ENCODE peak calls at places on chromosomes 12 and 14, in four cellular contexts. One of them, this sample, is unnamed.

GRCh38 chr14:75147423-75148071 is 20.7 kb upstream of the NEK9 start:
- DNase-seq in GM12891: no peak
- DNase-seq in SK-N-SH: no peak
- DNase-seq in GM12878: no peak
- DNase-seq in this sample: no peak

GRCh38 chr12:23756416-23756815 is 193.1 kb downstream of the SOX5 start:
- DNase-seq in GM12891: no peak
- DNase-seq in SK-N-SH: no peak
- DNase-seq in GM12878: no peak
- DNase-seq in this sample: no peak

GRCh38 chr14:33081259-33081658 is 142.6 kb downstream of the NPAS3 start:
- DNase-seq in GM12891: no peak
- DNase-seq in SK-N-SH: no peak
- DNase-seq in GM12878: no peak
- DNase-seq in this sample: no peak

GRCh38 chr12:43852744-43853143 is 16.9 kb downstream of the TMEM117 start:
- DNase-seq in GM12891: no peak
- DNase-seq in SK-N-SH: no peak
- DNase-seq in GM12878: no peak
- DNase-seq in this sample: no peak

GRCh38 chr14:82855912-82856381 is 1322.3 kb upstream of the SEL1L start:
- DNase-seq in GM12891: no peak
- DNase-seq in SK-N-SH: peak; percentile 1
- DNase-seq in GM12878: no peak
- DNase-seq in this sample: no peak

GRCh38 chr12:104490850-104491249 is 34.1 kb downstream of the CHST11 start:
- DNase-seq in GM12891: no peak
- DNase-seq in SK-N-SH: no peak
- DNase-seq in GM12878: no peak
- DNase-seq in this sample: no peak

GRCh38 chr12:116366456-116366776 is 88.9 kb upstream of the MED13L start:
- DNase-seq in GM12891: no peak
- DNase-seq in SK-N-SH: peak; percentile 69
- DNase-seq in GM12878: no peak
- DNase-seq in this sample: no peak

GRCh38 chr12:74071182-74071581 is 466.5 kb upstream of the ATXN7L3B start:
- DNase-seq in GM12891: no peak
- DNase-seq in SK-N-SH: no peak
- DNase-seq in GM12878: no peak
- DNase-seq in this sample: no peak

GRCh38 chr12:89863332-89863938 is 154.8 kb upstream of the ATP2B1 start:
- DNase-seq in GM12891: no peak
- DNase-seq in SK-N-SH: no peak
- DNase-seq in GM12878: peak; percentile 72
- DNase-seq in this sample: no peak

GRCh38 chr14:76701981-76702380 is 59.3 kb upstream of the VASH1 start:
- DNase-seq in GM12891: no peak
- DNase-seq in SK-N-SH: no peak
- DNase-seq in GM12878: no peak
- DNase-seq in this sample: no peak

GRCh38 chr12:55724226-55724939 is 4.2 kb downstream of the RDH5 start:
- DNase-seq in GM12891: no peak
- DNase-seq in SK-N-SH: peak; percentile 71
- DNase-seq in GM12878: no peak
- DNase-seq in this sample: no peak

GRCh38 chr14:102929349-102930137 is 7.1 kb downstream of the AMN start:
- DNase-seq in GM12891: no peak
- DNase-seq in SK-N-SH: peak; percentile 69
- DNase-seq in GM12878: no peak
- DNase-seq in this sample: no peak

GRCh38 chr12:21526053-21526452 is at the start of gene SPX:
- DNase-seq in GM12891: no peak
- DNase-seq in SK-N-SH: no peak
- DNase-seq in GM12878: no peak
- DNase-seq in this sample: no peak

GRCh38 chr12:118102609-118103008 is 1.2 kb downstream of the VSIG10 start:
- DNase-seq in GM12891: no peak
- DNase-seq in SK-N-SH: peak; percentile 29
- DNase-seq in GM12878: no peak
- DNase-seq in this sample: no peak

GRCh38 chr14:100417466-100417865 is 94.3 kb downstream of the SLC25A47 start:
- DNase-seq in GM12891: no peak
- DNase-seq in SK-N-SH: peak; percentile 85
- DNase-seq in GM12878: no peak
- DNase-seq in this sample: no peak

GRCh38 chr14:35285168-35285990 is 6.8 kb upstream of the PSMA6 start:
- DNase-seq in GM12891: peak; percentile 31
- DNase-seq in SK-N-SH: no peak
- DNase-seq in GM12878: peak; percentile 95
- DNase-seq in this sample: peak; percentile 39

GRCh38 chr12:19799886-19800602 is 360.8 kb downstream of the AEBP2 start:
- DNase-seq in GM12891: no peak
- DNase-seq in SK-N-SH: no peak
- DNase-seq in GM12878: no peak
- DNase-seq in this sample: no peak

GRCh38 chr12:106113042-106113441 is 25.7 kb downstream of the NUAK1 start:
- DNase-seq in GM12891: no peak
- DNase-seq in SK-N-SH: no peak
- DNase-seq in GM12878: peak; percentile 7
- DNase-seq in this sample: no peak

GRCh38 chr14:39232554-39233415 is 930 bp upstream of the MIA2 start:
- DNase-seq in GM12891: no peak
- DNase-seq in SK-N-SH: no peak
- DNase-seq in GM12878: no peak
- DNase-seq in this sample: no peak

GRCh38 chr12:107760207-107760816 is 625 bp downstream of the PRDM4 start:
- DNase-seq in GM12891: no peak
- DNase-seq in SK-N-SH: peak; percentile 58
- DNase-seq in GM12878: no peak
- DNase-seq in this sample: no peak

GRCh38 chr12:16520328-16520727 is 85.6 kb downstream of the LMO3 start:
- DNase-seq in GM12891: no peak
- DNase-seq in SK-N-SH: no peak
- DNase-seq in GM12878: no peak
- DNase-seq in this sample: no peak

GRCh38 chr12:66301944-66302826 is at the start of gene HELB:
- DNase-seq in GM12891: peak; percentile 61
- DNase-seq in SK-N-SH: peak; percentile 91
- DNase-seq in GM12878: peak; percentile 88
- DNase-seq in this sample: peak; percentile 63
- TF ChIP-seq POLR2AphosphoS5 in GM12891: peak; percentile 88
- TF ChIP-seq POLR2AphosphoS5 in SK-N-SH: peak; percentile 71
- TF ChIP-seq POLR2AphosphoS5 in GM12878: peak; percentile 94
- TF ChIP-seq POLR2AphosphoS5 in this sample: peak; percentile 92

GRCh38 chr14:69853774-69854173 is 25.4 kb upstream of the SMOC1 start:
- DNase-seq in GM12891: no peak
- DNase-seq in SK-N-SH: no peak
- DNase-seq in GM12878: no peak
- DNase-seq in this sample: no peak

GRCh38 chr14:69858801-69859200 is 20.4 kb upstream of the SMOC1 start:
- DNase-seq in GM12891: no peak
- DNase-seq in SK-N-SH: no peak
- DNase-seq in GM12878: no peak
- DNase-seq in this sample: no peak

GRCh38 chr14:69852897-69853296 is 26.3 kb upstream of the SMOC1 start:
- DNase-seq in GM12891: no peak
- DNase-seq in SK-N-SH: no peak
- DNase-seq in GM12878: no peak
- DNase-seq in this sample: no peak

GRCh38 chr14:69854598-69854997 is 24.6 kb upstream of the SMOC1 start:
- DNase-seq in GM12891: no peak
- DNase-seq in SK-N-SH: no peak
- DNase-seq in GM12878: no peak
- DNase-seq in this sample: no peak

DNA sequence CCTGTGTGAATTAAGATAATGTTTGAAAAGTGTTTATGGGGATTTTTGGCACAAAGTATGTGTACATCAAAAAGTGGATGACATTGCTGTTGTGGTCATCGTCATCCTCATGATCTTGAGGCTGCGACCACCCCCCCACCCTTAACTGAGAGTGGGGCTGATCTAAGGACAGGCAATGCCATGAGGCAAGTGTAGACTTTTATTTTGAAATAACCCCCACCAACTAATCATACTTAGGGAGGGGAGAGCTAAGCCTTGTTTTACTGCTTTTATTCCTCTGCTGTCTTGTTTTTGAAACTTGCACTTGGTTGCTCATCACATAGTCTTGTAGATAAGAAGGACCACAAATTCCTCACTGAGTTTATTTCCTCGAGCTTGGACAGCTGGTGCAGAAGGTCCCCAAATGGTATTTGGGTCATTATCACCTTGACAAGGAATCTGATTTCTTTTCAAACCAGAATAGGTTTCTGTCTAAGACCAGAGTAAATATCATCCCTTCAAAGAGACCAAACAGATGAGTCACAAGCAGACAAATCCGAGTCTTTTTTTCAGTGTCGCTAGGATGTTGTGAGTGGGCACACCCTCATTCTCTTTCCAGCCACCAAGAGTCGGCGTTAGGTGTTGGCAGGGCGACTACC is 23.9 kb upstream of the SMOC1 start:
- DNase-seq in GM12891: no peak
- DNase-seq in SK-N-SH: no peak
- DNase-seq in GM12878: no peak
- DNase-seq in this sample: no peak
- TF ChIP-seq TAF1 in GM12891: no peak
- TF ChIP-seq TAF1 in SK-N-SH: no peak
- TF ChIP-seq TAF1 in GM12878: no peak
- TF ChIP-seq TAF1 in this sample: no peak

GRCh38 chr12:12902036-12902435 is 10.7 kb downstream of the GPRC5A start:
- DNase-seq in GM12891: no peak
- DNase-seq in SK-N-SH: no peak
- DNase-seq in GM12878: no peak
- DNase-seq in this sample: no peak
- TF ChIP-seq POLR2AphosphoS5 in GM12891: no peak
- TF ChIP-seq POLR2AphosphoS5 in SK-N-SH: no peak
- TF ChIP-seq POLR2AphosphoS5 in GM12878: no peak
- TF ChIP-seq POLR2AphosphoS5 in this sample: no peak

GRCh38 chr12:76259660-76260389 is 88.4 kb downstream of the BBS10 start:
- DNase-seq in GM12891: no peak
- DNase-seq in SK-N-SH: no peak
- DNase-seq in GM12878: no peak
- DNase-seq in this sample: no peak
- TF ChIP-seq TAF1 in GM12891: no peak
- TF ChIP-seq TAF1 in SK-N-SH: no peak
- TF ChIP-seq TAF1 in GM12878: no peak
- TF ChIP-seq TAF1 in this sample: no peak

GRCh38 chr12:67647547-67648305 is 819 bp upstream of the DYRK2 start:
- DNase-seq in GM12891: peak; percentile 35
- DNase-seq in SK-N-SH: peak; percentile 80
- DNase-seq in GM12878: no peak
- DNase-seq in this sample: peak; percentile 42
- TF ChIP-seq POLR2AphosphoS5 in GM12891: no peak
- TF ChIP-seq POLR2AphosphoS5 in SK-N-SH: no peak
- TF ChIP-seq POLR2AphosphoS5 in GM12878: no peak
- TF ChIP-seq POLR2AphosphoS5 in this sample: no peak

GRCh38 chr12:53948650-53949593 is 5.8 kb upstream of the HOXC12 start:
- DNase-seq in GM12891: no peak
- DNase-seq in SK-N-SH: no peak
- DNase-seq in GM12878: no peak
- DNase-seq in this sample: no peak

GRCh38 chr12:53949631-53950440 is 4.9 kb upstream of the HOXC12 start:
- DNase-seq in GM12891: no peak
- DNase-seq in SK-N-SH: no peak
- DNase-seq in GM12878: no peak
- DNase-seq in this sample: no peak

GRCh38 chr12:53951577-53952334 is 2.9 kb upstream of the HOXC12 start:
- DNase-seq in GM12891: no peak
- DNase-seq in SK-N-SH: no peak
- DNase-seq in GM12878: no peak
- DNase-seq in this sample: no peak

GRCh38 chr12:53950789-53951576 is 3.7 kb upstream of the HOXC12 start:
- DNase-seq in GM12891: no peak
- DNase-seq in SK-N-SH: no peak
- DNase-seq in GM12878: no peak
- DNase-seq in this sample: no peak

GRCh38 chr12:53950441-53950781 is 4.3 kb upstream of the HOXC12 start:
- DNase-seq in GM12891: no peak
- DNase-seq in SK-N-SH: no peak
- DNase-seq in GM12878: no peak
- DNase-seq in this sample: no peak
- TF ChIP-seq TAF1 in GM12891: no peak
- TF ChIP-seq TAF1 in SK-N-SH: no peak
- TF ChIP-seq TAF1 in GM12878: no peak
- TF ChIP-seq TAF1 in this sample: no peak

DNA sequence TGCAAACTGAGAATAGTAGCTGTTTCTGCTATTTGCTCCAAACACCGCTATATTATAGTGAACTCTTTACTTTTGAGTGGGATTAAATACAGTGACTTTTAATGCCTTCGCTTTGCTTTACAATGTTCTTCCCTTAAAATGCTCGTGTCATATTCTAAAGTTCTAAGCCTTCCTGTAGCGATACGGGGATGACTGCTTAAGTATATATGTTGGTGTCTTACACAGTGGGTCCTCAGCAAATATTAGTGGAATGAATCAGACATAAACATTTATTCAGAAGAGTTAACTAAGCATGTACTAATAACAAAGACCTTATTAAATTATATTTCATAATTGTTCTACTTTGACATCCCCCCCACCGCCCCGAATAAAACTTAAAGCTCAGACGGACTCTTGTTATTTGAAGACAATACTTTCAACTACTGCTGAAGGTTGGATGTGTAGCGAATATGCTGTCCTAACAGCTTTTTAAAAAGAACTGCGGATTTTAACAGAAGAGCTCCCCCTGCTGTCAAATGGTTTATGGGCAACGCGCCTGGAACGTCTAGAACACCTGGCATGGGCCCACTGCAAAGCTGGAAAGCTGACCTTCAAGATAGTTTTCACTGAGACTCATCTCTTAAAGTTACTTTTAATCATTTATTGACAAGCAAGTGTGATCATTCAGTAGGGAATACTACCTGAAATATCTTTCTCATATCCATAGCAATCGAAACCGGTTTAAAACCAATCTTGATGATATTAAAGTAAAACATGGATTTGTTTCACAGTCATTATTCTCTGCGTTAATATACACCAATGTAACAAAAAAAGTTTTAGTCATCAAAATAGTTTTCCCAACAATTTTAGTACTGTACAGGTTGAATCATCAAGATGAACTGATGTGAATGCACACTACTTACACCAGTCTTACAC is 136.7 kb upstream of the KRAS start:
- DNase-seq in GM12891: peak; percentile 37
- DNase-seq in SK-N-SH: peak; percentile 74
- DNase-seq in GM12878: no peak
- DNase-seq in this sample: no peak
- TF ChIP-seq POLR2AphosphoS5 in GM12891: no peak
- TF ChIP-seq POLR2AphosphoS5 in SK-N-SH: no peak
- TF ChIP-seq POLR2AphosphoS5 in GM12878: no peak
- TF ChIP-seq POLR2AphosphoS5 in this sample: no peak